ENCODE peak calls at places on chromosomes 4 and X, in nine cellular contexts. M is AG08395, D is HCT116, X is GM03348, V is ELF-1, E is brain microvascular endothelial cell, L is breast epithelium, U is occipital lobe, F is right cardiac atrium. B is an unnamed sample.

GRCh38 chrX:120334137-120334536 is 22.9 kb upstream of the TMEM255A start:
- DNase-seq in M (no peak), D (no peak), X (no peak), V (no peak), E (no peak), L (no peak), U (no peak), F (no peak), B (no peak)

GRCh38 chrX:3638280-3638873 is 75.1 kb downstream of the PRKX start:
- DNase-seq in M (peak; percentile 71), D (peak; percentile 7), X (peak; percentile 52), V (peak; percentile 30), E (peak; percentile 37), L (no peak), U (no peak), F (no peak), B (peak; percentile 11)

GRCh38 chr4:94408549-94409374 is 43.0 kb upstream of the PDLIM5 start:
- DNase-seq in M (no peak), D (no peak), X (no peak), V (peak; percentile 24), E (peak; percentile 74), L (no peak), U (no peak), F (no peak), B (no peak)

GRCh38 chr4:121656269-121656641 is 40.5 kb downstream of the ANXA5 start:
- DNase-seq in M (peak; percentile 69), D (peak; percentile 65), X (peak; percentile 46), V (peak; percentile 51), E (peak; percentile 85), L (no peak), U (no peak), F (peak; percentile 65), B (peak; percentile 49)

GRCh38 chr4:18536420-18536819 is 514.9 kb upstream of the LCORL start:
- DNase-seq in M (no peak), D (no peak), X (no peak), V (peak; percentile 3), E (no peak), L (no peak), U (no peak), F (no peak), B (no peak)

GRCh38 chr4:76902233-76902890 is 4.4 kb upstream of the SOWAHB start:
- DNase-seq in M (no peak), D (no peak), X (no peak), V (no peak), E (no peak), L (no peak), U (no peak), F (no peak), B (no peak)

GRCh38 chrX:2474280-2474962 is 26.4 kb downstream of the DHRSX start:
- DNase-seq in M (no peak), D (peak; percentile 94), X (no peak), V (peak; percentile 57), E (no peak), L (no peak), U (no peak), F (no peak), B (no peak)

GRCh38 chrX:95885074-95885473 is 799.6 kb upstream of the DIAPH2 start:
- DNase-seq in M (no peak), D (no peak), X (no peak), V (no peak), E (peak; percentile 36), L (no peak), U (no peak), F (no peak), B (peak; percentile 71)

GRCh38 chr4:177410566-177410965 is 31.7 kb downstream of the AGA start:
- DNase-seq in M (no peak), D (no peak), X (no peak), V (no peak), E (no peak), L (no peak), U (no peak), F (no peak), B (no peak)

GRCh38 chrX:47384502-47384901 is 14.1 kb downstream of the ZNF157 start:
- DNase-seq in M (peak; percentile 43), D (peak; percentile 61), X (peak; percentile 53), V (peak; percentile 66), E (peak; percentile 32), L (peak; percentile 60), U (peak; percentile 18), F (no peak), B (peak; percentile 10)

GRCh38 chrX:131068945-131069719 is 11.0 kb downstream of the ARHGAP36 start:
- DNase-seq in M (peak; percentile 6), D (peak; percentile 19), X (peak; percentile 32), V (peak; percentile 94), E (no peak), L (no peak), U (no peak), F (no peak), B (peak; percentile 14)

GRCh38 chrX:107548775-107549174 is 79.5 kb upstream of the PRPS1 start:
- DNase-seq in M (no peak), D (no peak), X (no peak), V (no peak), E (no peak), L (no peak), U (no peak), F (no peak), B (no peak)

GRCh38 chr4:158588285-158588684 is 66.6 kb downstream of the RXFP1 start:
- DNase-seq in M (no peak), D (no peak), X (no peak), V (no peak), E (no peak), L (no peak), U (no peak), F (no peak), B (no peak)

GRCh38 chrX:24513416-24513815 is 48.3 kb downstream of the PDK3 start:
- DNase-seq in M (no peak), D (no peak), X (no peak), V (no peak), E (no peak), L (no peak), U (no peak), F (no peak), B (no peak)

GRCh38 chrX:111098874-111099273 is 2.9 kb downstream of the PAK3 start:
- DNase-seq in M (no peak), D (peak; percentile 29), X (peak; percentile 14), V (peak; percentile 87), E (no peak), L (no peak), U (peak; percentile 5), F (peak; percentile 57), B (no peak)

GRCh38 chr4:83010111-83010521 is 507 bp downstream of the LIN54 start:
- DNase-seq in M (peak; percentile 25), D (no peak), X (peak; percentile 36), V (no peak), E (peak; percentile 11), L (no peak), U (no peak), F (no peak), B (no peak)

GRCh38 chrX:116317409-116317808 is 119.0 kb upstream of the SLC6A14 start:
- DNase-seq in M (no peak), D (no peak), X (no peak), V (peak; percentile 77), E (peak; percentile 27), L (no peak), U (no peak), F (peak; percentile 69), B (no peak)

GRCh38 chrX:132615396-132616131 is 126.7 kb upstream of the MBNL3 start:
- DNase-seq in M (no peak), D (peak; percentile 29), X (peak; percentile 22), V (peak; percentile 89), E (peak; percentile 34), L (no peak), U (no peak), F (peak; percentile 44), B (peak; percentile 9)